ENCODE peak calls at places on chromosomes 7 and 10, in four cellular contexts. Y is A549, U is HCT116, H is spleen. R is an unnamed sample.

GRCh38 chr10:69018613-69019012 is 30.0 kb downstream of the KIFBP start:
- DNase-seq in Y (no peak), U (no peak), H (no peak), R (no peak)

GRCh38 chr7:138120140-138120827 is 44.0 kb downstream of the AKR1D1 start:
- DNase-seq in Y (no peak), U (no peak), H (no peak), R (no peak)

GRCh38 chr10:131242007-131242406 is 69.5 kb downstream of the TCERG1L start:
- DNase-seq in Y (peak; percentile 21), U (peak; percentile 0), H (peak; percentile 57), R (peak; percentile 56)

GRCh38 chr10:11533328-11533781 is 78.1 kb downstream of the USP6NL start:
- DNase-seq in Y (no peak), U (no peak), H (no peak), R (no peak)

GRCh38 chr7:4631664-4632171 is 50.4 kb upstream of the FOXK1 start:
- DNase-seq in Y (peak; percentile 98), U (peak; percentile 85), H (peak; percentile 65), R (peak; percentile 69)

GRCh38 chr7:80488851-80489370 is 23.0 kb downstream of the GNAT3 start:
- DNase-seq in Y (no peak), U (no peak), H (no peak), R (no peak)

GRCh38 chr10:103193107-103193819 is at the start of gene NT5C2:
- DNase-seq in Y (peak; percentile 46), U (peak; percentile 64), H (peak; percentile 96), R (peak; percentile 79)

GRCh38 chr10:7317799-7318446 is 92.9 kb downstream of the SFMBT2 start:
- DNase-seq in Y (no peak), U (no peak), H (no peak), R (no peak)

GRCh38 chr10:14916600-14916999 is 37.3 kb downstream of the DCLRE1C start:
- DNase-seq in Y (no peak), U (no peak), H (no peak), R (no peak)

GRCh38 chr10:26543567-26544306 is 105.6 kb downstream of the APBB1IP start:
- DNase-seq in Y (no peak), U (no peak), H (no peak), R (no peak)

GRCh38 chr10:1610986-1611770 is 126.1 kb downstream of the ADARB2 start:
- DNase-seq in Y (no peak), U (no peak), H (peak; percentile 29), R (no peak)

DNA sequence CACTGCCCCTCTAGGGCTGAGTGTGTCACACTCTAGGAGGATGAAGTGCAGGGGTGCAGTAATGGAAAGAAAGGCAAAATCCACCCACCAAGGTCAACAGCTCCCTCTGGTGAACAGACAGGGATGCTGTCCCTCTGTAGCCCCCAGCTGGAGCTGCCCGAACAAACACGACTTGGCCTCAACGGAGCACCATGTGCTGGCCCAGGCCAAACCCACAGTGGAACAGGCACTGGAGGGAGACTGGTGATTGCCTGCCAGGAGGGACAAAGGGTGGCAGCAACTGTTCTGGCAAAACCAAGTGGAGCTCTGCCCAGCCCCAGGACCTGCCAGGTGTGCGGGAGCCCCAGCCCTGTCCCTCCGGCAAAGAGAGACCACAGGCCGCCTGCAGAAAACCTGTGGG is 20.7 kb downstream of the PDIA4 start:
- DNase-seq in Y (no peak), U (no peak), H (peak; percentile 60), R (no peak)
- TF ChIP-seq CTCF in Y (no peak), U (peak; percentile 28), H (no peak), R (no peak)

GRCh38 chr7:94393251-94393758 is 1.4 kb upstream of the COL1A2 start:
- DNase-seq in Y (no peak), U (no peak), H (no peak), R (no peak)
- H3K4me3 ChIP-seq in Y (no peak overlapping the region), U (no peak overlapping the region), H (no peak overlapping the region), R (no peak overlapping the region)

GRCh38 chr10:113493195-113493594 is 59.7 kb upstream of the HABP2 start:
- DNase-seq in Y (no peak), U (no peak), H (no peak), R (no peak)

GRCh38 chr10:113496124-113496523 is 56.7 kb upstream of the HABP2 start:
- DNase-seq in Y (no peak), U (no peak), H (no peak), R (no peak)

GRCh38 chr10:113492181-113492580 is 60.7 kb upstream of the HABP2 start:
- DNase-seq in Y (no peak), U (no peak), H (no peak), R (no peak)

GRCh38 chr10:113494736-113495135 is 58.1 kb upstream of the HABP2 start:
- DNase-seq in Y (no peak), U (no peak), H (no peak), R (peak; percentile 46)

DNA sequence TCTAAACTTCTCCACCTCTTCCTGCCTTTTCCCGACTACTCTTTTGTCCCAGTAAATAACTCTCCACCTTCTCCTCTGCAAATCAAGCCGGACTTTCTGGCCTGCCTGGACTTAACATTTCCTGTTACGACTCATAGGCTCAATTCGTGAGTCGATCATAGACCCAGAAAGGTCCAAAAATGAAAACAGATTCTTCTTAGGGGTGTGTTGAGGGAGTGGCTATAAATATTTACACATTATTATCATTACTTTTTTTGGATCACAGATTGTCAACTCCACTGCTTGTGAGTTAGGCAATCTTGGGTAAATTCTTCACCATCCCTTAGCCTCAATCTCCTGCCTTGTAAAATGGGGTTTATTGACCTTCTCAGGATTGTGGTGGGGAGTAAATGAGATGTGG is 58.9 kb upstream of the HABP2 start:
- DNase-seq in Y (no peak), U (no peak), H (no peak), R (no peak)
- TF ChIP-seq POLR2A in Y (no peak), U (no peak), H (no peak), R (no peak)

DNA sequence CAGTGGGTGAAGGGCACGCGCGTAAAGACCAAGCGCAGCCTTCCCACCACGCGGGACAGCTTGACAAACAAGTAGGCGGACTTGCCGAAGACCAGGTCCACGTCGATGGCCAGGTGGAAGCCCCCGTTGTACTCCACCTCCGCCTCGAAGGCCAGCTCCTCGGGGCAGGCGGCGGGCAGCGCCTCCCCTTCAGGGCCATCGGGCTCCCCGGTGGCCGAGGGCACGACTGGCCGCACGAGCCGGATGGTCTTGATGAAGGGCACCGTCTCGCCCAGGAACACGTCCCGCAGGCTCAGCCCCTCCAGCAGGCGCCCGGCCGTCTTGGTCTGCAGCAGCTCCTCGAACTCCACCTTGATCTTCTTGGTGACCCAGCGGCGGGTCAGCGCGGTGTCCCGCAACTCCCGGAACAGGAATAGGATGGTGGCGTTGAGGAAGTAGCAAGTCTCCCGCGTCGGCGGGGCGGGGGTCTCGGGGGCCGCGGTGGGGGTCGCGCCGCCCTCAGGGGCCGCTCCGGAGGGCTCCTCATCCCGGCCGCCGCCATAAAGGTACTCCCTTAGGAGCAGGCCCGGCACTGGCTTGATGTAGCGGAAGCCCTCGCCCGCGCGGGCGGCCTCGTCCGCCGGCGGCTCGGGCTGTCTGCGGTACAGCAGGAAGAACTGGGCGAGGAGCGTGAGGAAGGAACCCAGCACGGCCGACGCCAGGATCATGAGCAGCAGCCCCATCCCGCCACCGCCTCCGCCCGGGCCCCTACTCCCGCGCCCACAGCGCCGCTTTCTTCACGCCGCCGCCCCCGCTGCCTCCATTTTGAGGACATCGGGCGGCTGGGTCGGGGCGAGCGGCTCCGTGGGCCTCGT is 507 bp downstream of the PDZD8 start:
- DNase-seq in Y (peak; percentile 29), U (no peak), H (peak; percentile 92), R (peak; percentile 42)
- TF ChIP-seq CTCF in Y (no peak), U (no peak), H (no peak), R (no peak)

GRCh38 chr7:106151459-106152312 is 39.6 kb upstream of the SYPL1 start:
- DNase-seq in Y (no peak), U (no peak), H (no peak), R (no peak)
- H3K4me3 ChIP-seq in Y (no peak overlapping the region), U (no peak overlapping the region), H (no peak overlapping the region), R (no peak overlapping the region)

GRCh38 chr7:22845221-22845844 is 22.7 kb upstream of the TOMM7 start:
- DNase-seq in Y (no peak), U (no peak), H (no peak), R (no peak)

GRCh38 chr7:22849662-22850061 is 27.0 kb upstream of the TOMM7 start:
- DNase-seq in Y (no peak), U (no peak), H (no peak), R (no peak)

GRCh38 chr7:22849158-22849557 is 26.5 kb upstream of the TOMM7 start:
- DNase-seq in Y (no peak), U (no peak), H (no peak), R (no peak)

GRCh38 chr7:22843681-22844309 is 21.1 kb upstream of the TOMM7 start:
- DNase-seq in Y (no peak), U (no peak), H (no peak), R (no peak)

DNA sequence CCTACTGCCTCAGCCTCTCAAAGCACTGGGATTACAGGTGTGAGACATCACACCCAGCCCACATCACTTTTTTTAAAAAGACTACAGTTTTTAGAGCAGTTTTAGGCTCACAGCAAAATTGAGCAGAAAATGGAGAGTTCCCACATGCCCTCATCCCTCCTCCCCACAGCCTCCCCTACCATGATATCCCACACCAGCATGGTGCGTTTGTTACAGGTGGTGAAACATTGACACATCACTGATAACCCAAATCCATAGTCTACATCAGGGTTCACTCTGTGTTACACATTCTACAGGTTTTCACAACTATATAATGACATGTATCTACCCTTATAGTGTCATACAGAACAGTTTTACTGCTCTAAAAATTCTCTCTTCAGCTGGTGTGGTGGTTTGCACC is 24.3 kb upstream of the TOMM7 start:
- DNase-seq in Y (no peak), U (no peak), H (no peak), R (no peak)
- TF ChIP-seq POLR2A in Y (no peak), U (no peak), H (no peak), R (no peak)

GRCh38 chr10:118682518-118682917 is 72.3 kb downstream of the CACUL1 start:
- DNase-seq in Y (no peak), U (no peak), H (no peak), R (no peak)

GRCh38 chr10:118689070-118689858 is 65.5 kb downstream of the CACUL1 start:
- DNase-seq in Y (no peak), U (no peak), H (no peak), R (no peak)

GRCh38 chr10:118692911-118693310 is 61.9 kb downstream of the CACUL1 start:
- DNase-seq in Y (no peak), U (no peak), H (no peak), R (no peak)

GRCh38 chr10:118687472-118687871 is 67.3 kb downstream of the CACUL1 start:
- DNase-seq in Y (no peak), U (no peak), H (no peak), R (no peak)
- TF ChIP-seq CTCF in Y (no peak), U (no peak), H (no peak), R (no peak)

GRCh38 chr7:92629779-92630178 is 39.6 kb upstream of the FAM133B start:
- DNase-seq in Y (no peak), U (no peak), H (no peak), R (no peak)

GRCh38 chr7:92633211-92633906 is 43.2 kb upstream of the FAM133B start:
- DNase-seq in Y (peak; percentile 30), U (peak; percentile 66), H (no peak), R (no peak)

GRCh38 chr7:92632791-92633190 is 42.6 kb upstream of the FAM133B start:
- DNase-seq in Y (no peak), U (no peak), H (no peak), R (no peak)

GRCh38 chr7:92631830-92632487 is 41.8 kb upstream of the FAM133B start:
- DNase-seq in Y (no peak), U (no peak), H (no peak), R (no peak)

GRCh38 chr7:92631067-92631829 is 41.1 kb upstream of the FAM133B start:
- DNase-seq in Y (no peak), U (no peak), H (no peak), R (no peak)
- H3K4me3 ChIP-seq in Y (no peak overlapping the region), U (no peak overlapping the region), H (no peak overlapping the region), R (no peak overlapping the region)

R was measured in thyroid gland.